ENCODE peak calls at places on chromosomes 1 and 21, in five cellular contexts. P, U, W, K and C are unnamed samples.

GRCh38 chr1:157390646-157391045 is 161.7 kb downstream of the FCRL5 start:
- DNase-seq in P (peak; percentile 64), U (no peak), W (no peak), K (no peak), C (peak; percentile 10)

GRCh38 chr1:206826409-206826808 is 39.0 kb upstream of the IL20 start:
- DNase-seq in P (no peak), U (no peak), W (no peak), K (no peak), C (peak; percentile 36)

GRCh38 chr1:117070124-117070523 is 10.0 kb downstream of the TTF2 start:
- DNase-seq in P (no peak), U (no peak), W (no peak), K (no peak), C (no peak)

GRCh38 chr1:216688127-216688657 is 35.0 kb downstream of the ESRRG start:
- DNase-seq in P (no peak), U (no peak), W (no peak), K (no peak), C (no peak)

GRCh38 chr1:50109647-50110075 is 941 bp downstream of the ELAVL4 start:
- DNase-seq in P (no peak), U (no peak), W (no peak), K (no peak), C (no peak)

GRCh38 chr1:97904528-97904927 is 16.3 kb downstream of the DPYD start:
- DNase-seq in P (no peak), U (no peak), W (no peak), K (no peak), C (no peak)

GRCh38 chr1:59146651-59147358 is 150.1 kb upstream of the FGGY start:
- DNase-seq in P (no peak), U (peak; percentile 43), W (peak; percentile 79), K (no peak), C (no peak)

GRCh38 chr1:29624320-29624719 is 388.0 kb downstream of the PTPRU start:
- DNase-seq in P (peak; percentile 85), U (no peak), W (no peak), K (no peak), C (no peak)

GRCh38 chr21:43591468-43592050 is 67.7 kb downstream of the HSF2BP start:
- DNase-seq in P (no peak), U (no peak), W (peak; percentile 72), K (no peak), C (no peak)

GRCh38 chr1:221715321-221716169 is 26.3 kb downstream of the DUSP10 start:
- DNase-seq in P (no peak), U (no peak), W (peak; percentile 22), K (peak; percentile 67), C (no peak)

GRCh38 chr1:209633335-209633997 is 18.8 kb downstream of the LAMB3 start:
- DNase-seq in P (no peak), U (no peak), W (no peak), K (no peak), C (no peak)

GRCh38 chr1:180926164-180926981 is 13.7 kb downstream of the KIAA1614 start:
- DNase-seq in P (no peak), U (peak; percentile 53), W (no peak), K (no peak), C (no peak)

GRCh38 chr1:186958520-186958919 is 129.8 kb downstream of the PLA2G4A start:
- DNase-seq in P (no peak), U (no peak), W (peak; percentile 58), K (no peak), C (no peak)

GRCh38 chr1:117174851-117175250 is 35.9 kb downstream of the VTCN1 start:
- DNase-seq in P (no peak), U (no peak), W (no peak), K (peak; percentile 13), C (no peak)

GRCh38 chr1:201170533-201171062 is 16.3 kb upstream of the TMEM9 start:
- DNase-seq in P (peak; percentile 97), U (peak; percentile 96), W (peak; percentile 92), K (no peak), C (no peak)

GRCh38 chr1:230158422-230159291 is 91.6 kb downstream of the GALNT2 start:
- DNase-seq in P (no peak), U (no peak), W (no peak), K (no peak), C (no peak)

GRCh38 chr1:111505641-111506119 is 2.2 kb upstream of the ADORA3 start:
- DNase-seq in P (no peak), U (no peak), W (no peak), K (no peak), C (no peak)

GRCh38 chr1:110556471-110556807 is 37.5 kb upstream of the KCNA10 start:
- DNase-seq in P (no peak), U (no peak), W (no peak), K (no peak), C (no peak)

GRCh38 chr21:39097981-39098380 is 85.3 kb downstream of the PSMG1 start:
- DNase-seq in P (no peak), U (no peak), W (no peak), K (no peak), C (no peak)

GRCh38 chr1:35554261-35555211 is 2.7 kb downstream of the KIAA0319L start:
- DNase-seq in P (no peak), U (no peak), W (no peak), K (no peak), C (no peak)

GRCh38 chr1:54153548-54154439 is 994 bp upstream of the CDCP2 start:
- DNase-seq in P (no peak), U (peak; percentile 71), W (no peak), K (peak; percentile 25), C (no peak)

GRCh38 chr1:65881070-65881594 is 88.4 kb downstream of the PDE4B start:
- DNase-seq in P (no peak), U (no peak), W (no peak), K (no peak), C (no peak)

GRCh38 chr1:191134796-191135195 is 657.1 kb upstream of the BRINP3 start:
- DNase-seq in P (no peak), U (no peak), W (no peak), K (no peak), C (no peak)

GRCh38 chr21:46161180-46161799 is 5.9 kb upstream of the FTCD start:
- DNase-seq in P (no peak), U (peak; percentile 8), W (no peak), K (no peak), C (no peak)

GRCh38 chr1:246526380-246526779 is 19.3 kb upstream of the SMYD3 start:
- DNase-seq in P (no peak), U (no peak), W (no peak), K (no peak), C (no peak)

GRCh38 chr1:170668301-170668789 is 4.4 kb downstream of the PRRX1 start:
- DNase-seq in P (no peak), U (no peak), W (no peak), K (no peak), C (no peak)

GRCh38 chr1:152968248-152968647 is 2.2 kb upstream of the SPRR4 start:
- DNase-seq in P (no peak), U (no peak), W (no peak), K (no peak), C (no peak)

GRCh38 chr1:37795340-37796110 is 1.9 kb downstream of the MANEAL start:
- DNase-seq in P (no peak), U (no peak), W (no peak), K (peak; percentile 31), C (no peak)

GRCh38 chr1:26318338-26319064 is 743 bp downstream of the CD52 start:
- DNase-seq in P (no peak), U (no peak), W (no peak), K (no peak), C (no peak)
- H3K27ac ChIP-seq in P (no peak overlapping the region), U (no peak overlapping the region), W (no peak overlapping the region), K (no peak overlapping the region), C (no peak overlapping the region)

GRCh38 chr1:55929652-55930051 is 649.7 kb downstream of the PLPP3 start:
- DNase-seq in P (no peak), U (no peak), W (no peak), K (no peak), C (no peak)

GRCh38 chr1:55931272-55931940 is 648.0 kb downstream of the PLPP3 start:
- DNase-seq in P (no peak), U (peak; percentile 47), W (no peak), K (no peak), C (no peak)

GRCh38 chr1:55930931-55931271 is 648.5 kb downstream of the PLPP3 start:
- DNase-seq in P (no peak), U (no peak), W (no peak), K (no peak), C (no peak)

GRCh38 chr1:55926906-55927471 is 652.4 kb downstream of the PLPP3 start:
- DNase-seq in P (no peak), U (no peak), W (no peak), K (no peak), C (no peak)

GRCh38 chr1:55927934-55928333 is 651.4 kb downstream of the PLPP3 start:
- DNase-seq in P (no peak), U (no peak), W (no peak), K (no peak), C (no peak)
- H3K27ac ChIP-seq in P (no peak overlapping the region), U (no peak overlapping the region), W (no peak overlapping the region), K (no peak overlapping the region), C (no peak overlapping the region)

GRCh38 chr1:8518490-8518801 is 200.5 kb downstream of the SLC45A1 start:
- DNase-seq in P (no peak), U (no peak), W (no peak), K (no peak), C (no peak)

GRCh38 chr1:8519167-8519566 is 201.3 kb downstream of the SLC45A1 start:
- DNase-seq in P (no peak), U (no peak), W (no peak), K (no peak), C (no peak)

GRCh38 chr1:8517579-8518489 is 199.9 kb downstream of the SLC45A1 start:
- DNase-seq in P (no peak), U (no peak), W (no peak), K (no peak), C (no peak)

GRCh38 chr1:8516278-8516777 is 198.4 kb downstream of the SLC45A1 start:
- DNase-seq in P (no peak), U (no peak), W (no peak), K (no peak), C (no peak)

GRCh38 chr1:8516793-8517556 is 199.1 kb downstream of the SLC45A1 start:
- DNase-seq in P (no peak), U (no peak), W (no peak), K (no peak), C (no peak)
- H3K27ac ChIP-seq in P (peak overlapping the region; percentile 36), U (peak overlapping the region; percentile 64), W (no peak overlapping the region), K (no peak overlapping the region), C (no peak overlapping the region)

GRCh38 chr1:17101261-17101660 is 18.0 kb downstream of the PADI2 start:
- DNase-seq in P (no peak), U (no peak), W (no peak), K (no peak), C (no peak)

GRCh38 chr1:17102232-17102631 is 17.0 kb downstream of the PADI2 start:
- DNase-seq in P (no peak), U (no peak), W (no peak), K (no peak), C (no peak)

GRCh38 chr1:17097787-17098186 is 21.5 kb downstream of the PADI2 start:
- DNase-seq in P (no peak), U (no peak), W (no peak), K (no peak), C (no peak)

GRCh38 chr1:17098440-17099317 is 20.6 kb downstream of the PADI2 start:
- DNase-seq in P (no peak), U (no peak), W (no peak), K (no peak), C (no peak)

GRCh38 chr1:17099941-17100340 is 19.3 kb downstream of the PADI2 start:
- DNase-seq in P (no peak), U (no peak), W (no peak), K (no peak), C (no peak)
- H3K27ac ChIP-seq in P (no peak overlapping the region), U (no peak overlapping the region), W (no peak overlapping the region), K (no peak overlapping the region), C (no peak overlapping the region)